ENCODE peak calls at places on chromosomes 7 and 10, in ten cellular contexts. V is Karpas-422, Q is IMR-90, F is trophoblast cell, H is GM23338, B is neural progenitor cell, L is H9, C is A549, Z is PC-9, E is OCI-LY7. O is an unnamed sample.

GRCh38 chr10:32459072-32459703 is 13.2 kb downstream of the CCDC7 start:
- DNase-seq in V (no peak), C (no peak), F (no peak), E (no peak), Z (no peak), Q (no peak), H (no peak), L (no peak), B (no peak), O (no peak)

GRCh38 chr10:49138361-49138891 is 4.6 kb upstream of the FAM170B start:
- DNase-seq in L (no peak), C (no peak), H (no peak), B (no peak), E (no peak), Z (no peak), Q (peak; percentile 87), V (no peak), F (no peak), O (no peak)

GRCh38 chr10:62527019-62527827 is 153.1 kb downstream of the ZNF365 start:
- DNase-seq in V (peak; percentile 51), Q (no peak), H (no peak), F (no peak), L (no peak), E (peak; percentile 89), B (no peak), Z (no peak), C (no peak), O (no peak)

GRCh38 chr10:122362621-122363020 is 11.9 kb upstream of the PLEKHA1 start:
- DNase-seq in C (no peak), E (no peak), L (no peak), V (no peak), Q (no peak), F (peak; percentile 71), H (no peak), Z (no peak), B (no peak), O (no peak)

GRCh38 chr10:64209574-64209973 is 688.4 kb downstream of the REEP3 start:
- DNase-seq in H (no peak), L (no peak), V (no peak), Z (no peak), Q (no peak), E (no peak), F (no peak), C (no peak), B (no peak), O (no peak)

GRCh38 chr10:59324597-59324996 is 37.8 kb downstream of the FAM13C start:
- DNase-seq in Z (no peak), F (no peak), E (no peak), V (no peak), C (no peak), B (no peak), H (no peak), Q (peak; percentile 6), L (no peak), O (no peak)

GRCh38 chr10:130108934-130109604 is 1.6 kb downstream of the C10orf143 start:
- DNase-seq in H (no peak), B (no peak), Z (no peak), E (peak; percentile 22), Q (no peak), L (no peak), V (peak; percentile 55), F (no peak), C (no peak), O (no peak)

GRCh38 chr10:15419279-15419874 is 48.3 kb upstream of the FAM171A1 start:
- DNase-seq in B (peak; percentile 65), H (peak; percentile 80), E (peak; percentile 45), L (no peak), F (peak; percentile 15), V (peak; percentile 74), C (no peak), Q (peak; percentile 42), Z (no peak), O (peak; percentile 53)

GRCh38 chr10:75395171-75395954 is 6.2 kb downstream of the ZNF503 start:
- DNase-seq in F (no peak), Q (peak; percentile 48), Z (peak; percentile 58), B (peak; percentile 86), L (peak; percentile 70), C (peak; percentile 65), E (no peak), H (peak; percentile 76), V (no peak), O (peak; percentile 59)

GRCh38 chr7:57646901-57647246 is 196.9 kb downstream of the ZNF716 start:
- DNase-seq in C (no peak), Z (no peak), V (no peak), F (no peak), B (no peak), L (no peak), H (no peak), E (no peak), Q (no peak), O (no peak)

GRCh38 chr10:13877154-13877909 is 290.6 kb downstream of the PRPF18 start:
- DNase-seq in H (peak; percentile 9), C (no peak), B (no peak), L (no peak), E (no peak), F (no peak), Z (no peak), V (no peak), Q (peak; percentile 57), O (peak; percentile 33)

GRCh38 chr10:106106114-106106513 is 1058.4 kb downstream of the SORCS1 start:
- DNase-seq in Z (no peak), E (no peak), C (no peak), B (no peak), F (no peak), V (no peak), Q (no peak), L (no peak), H (no peak), O (no peak)

GRCh38 chr7:99624487-99624886 is 7.7 kb downstream of the ZSCAN25 start:
- DNase-seq in Q (no peak), C (no peak), H (no peak), E (no peak), Z (no peak), L (no peak), F (no peak), V (no peak), B (no peak), O (no peak)

GRCh38 chr10:115846528-115846927 is 426.5 kb downstream of the GFRA1 start:
- DNase-seq in E (no peak), F (no peak), Z (no peak), B (no peak), C (no peak), H (no peak), Q (no peak), V (no peak), L (no peak), O (no peak)

GRCh38 chr7:134153493-134154093 is 26.5 kb downstream of the LRGUK start:
- DNase-seq in Z (no peak), F (peak; percentile 22), L (no peak), Q (no peak), C (no peak), H (no peak), E (no peak), V (no peak), B (no peak), O (peak; percentile 12)

GRCh38 chr7:134155220-134155619 is 28.1 kb downstream of the LRGUK start:
- DNase-seq in V (no peak), B (no peak), H (no peak), L (no peak), Z (no peak), E (no peak), Q (no peak), F (no peak), C (no peak), O (no peak)

GRCh38 chr7:134154581-134155130 is 27.5 kb downstream of the LRGUK start:
- DNase-seq in Z (no peak), V (no peak), Q (no peak), F (peak; percentile 86), H (no peak), B (no peak), L (no peak), C (no peak), E (no peak), O (peak; percentile 10)

DNA sequence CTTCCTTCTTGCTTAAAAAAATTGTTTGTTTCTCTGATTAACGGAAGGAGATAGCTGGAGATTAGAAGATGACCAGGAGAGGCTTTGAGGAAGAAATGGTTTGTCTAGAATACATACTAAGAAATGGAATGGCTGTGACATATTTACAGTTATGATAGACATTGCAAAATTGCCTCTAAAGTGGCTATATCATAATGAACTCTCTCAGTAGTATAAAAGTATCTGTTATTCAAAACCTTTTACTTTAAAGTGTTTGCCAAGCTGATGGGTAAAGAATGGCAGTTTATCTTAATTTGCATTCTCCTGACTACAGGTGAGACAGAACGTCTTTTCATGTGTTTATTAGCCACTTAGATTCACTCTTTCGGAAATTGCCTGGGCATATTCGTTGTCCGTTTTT is 28.7 kb downstream of the LRGUK start:
- DNase-seq in H (no peak), B (no peak), V (no peak), C (no peak), Z (no peak), F (no peak), Q (no peak), L (no peak), E (no peak), O (no peak)
- H3K4me2 ChIP-seq in H (peak overlapping the region; percentile 25), B (no peak overlapping the region), V (no peak overlapping the region), C (no peak overlapping the region), Z (no peak overlapping the region), F (no peak overlapping the region), Q (no peak overlapping the region), L (no peak overlapping the region), E (no peak overlapping the region), O (no peak overlapping the region)

GRCh38 chr10:42969909-42970308 is 107.0 kb upstream of the RET start:
- DNase-seq in E (no peak), L (no peak), Z (no peak), B (no peak), C (no peak), H (no peak), F (no peak), Q (no peak), V (no peak), O (no peak)
- H3K4me2 ChIP-seq in E (no peak overlapping the region), L (no peak overlapping the region), Z (no peak overlapping the region), B (no peak overlapping the region), C (no peak overlapping the region), H (no peak overlapping the region), F (no peak overlapping the region), Q (no peak overlapping the region), V (no peak overlapping the region), O (no peak overlapping the region)

DNA sequence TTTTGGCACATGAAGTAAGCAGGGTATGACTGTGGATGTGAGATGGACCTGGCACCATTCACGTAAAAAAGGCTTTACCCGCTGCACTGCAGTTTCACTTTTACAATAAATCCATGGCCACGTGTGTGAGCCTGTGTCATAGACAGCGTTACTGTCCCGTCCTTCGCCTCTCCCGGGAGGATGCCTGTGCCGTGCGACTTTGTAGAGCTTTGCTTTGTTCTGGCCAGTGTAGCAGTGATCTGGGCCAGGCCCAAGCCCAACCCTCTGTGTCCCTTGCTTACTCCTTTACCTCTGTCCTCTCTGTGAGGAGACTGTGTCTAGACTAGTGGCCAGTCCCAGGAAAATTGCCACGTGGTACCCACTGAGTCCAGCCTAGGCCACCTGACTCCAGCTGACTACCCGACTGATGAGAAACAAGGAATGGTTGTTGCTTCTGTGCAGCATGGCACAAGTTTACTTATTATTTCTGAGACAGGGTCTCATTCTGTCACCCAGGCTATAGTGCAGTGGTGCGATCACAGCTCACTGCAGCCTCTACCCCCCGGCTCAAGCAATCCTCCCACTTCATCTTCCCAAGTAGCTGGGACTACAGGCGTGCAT is 48.1 kb downstream of the JAKMIP3 start:
- DNase-seq in L (no peak), B (no peak), F (no peak), E (no peak), Z (no peak), H (no peak), C (no peak), Q (no peak), V (no peak), O (no peak)
- H3K4me2 ChIP-seq in L (no peak overlapping the region), B (no peak overlapping the region), F (no peak overlapping the region), E (no peak overlapping the region), Z (no peak overlapping the region), H (no peak overlapping the region), C (no peak overlapping the region), Q (no peak overlapping the region), V (no peak overlapping the region), O (no peak overlapping the region)

GRCh38 chr10:132721725-132722124 is 64.2 kb downstream of the NKX6-2 start:
- DNase-seq in Z (no peak), V (no peak), L (no peak), H (no peak), C (no peak), E (no peak), Q (peak; percentile 49), B (no peak), F (no peak), O (no peak)
- H3K4me2 ChIP-seq in Z (no peak overlapping the region), V (no peak overlapping the region), L (no peak overlapping the region), H (no peak overlapping the region), C (no peak overlapping the region), E (no peak overlapping the region), Q (peak overlapping the region; percentile 49), B (no peak overlapping the region), F (no peak overlapping the region), O (no peak overlapping the region)

O was measured in mesendoderm.